ENCODE peak calls at places on chromosome 6, in eight cellular contexts. E, P, Q, D, Z, F, Y and X are unnamed samples.

GRCh38 chr6:143049611-143050010 is 11.1 kb upstream of the AIG1 start:
- DNase-seq in E (no peak), P (no peak), Q (no peak), D (no peak), Z (no peak), F (no peak), Y (no peak), X (no peak)

GRCh38 chr6:10837009-10837691 is 1.2 kb downstream of the MAK start:
- DNase-seq in E (peak), P (no peak), Q (peak), D (peak), Z (peak), F (peak), Y (peak), X (no peak)

GRCh38 chr6:149483302-149483701 is 1.5 kb downstream of the ZC3H12D start:
- DNase-seq in E (no peak), P (no peak), Q (no peak), D (no peak), Z (no peak), F (no peak), Y (no peak), X (no peak)

GRCh38 chr6:14925627-14926026 is 320.2 kb upstream of the JARID2 start:
- DNase-seq in E (no peak), P (no peak), Q (no peak), D (no peak), Z (no peak), F (no peak), Y (no peak), X (no peak)

GRCh38 chr6:76992553-76992952 is 470.7 kb downstream of the HTR1B start:
- DNase-seq in E (no peak), P (no peak), Q (no peak), D (no peak), Z (peak), F (no peak), Y (no peak), X (no peak)

GRCh38 chr6:151109361-151109760 is 130.4 kb upstream of the AKAP12 start:
- DNase-seq in E (no peak), P (no peak), Q (peak), D (no peak), Z (no peak), F (no peak), Y (no peak), X (no peak)

GRCh38 chr6:148274809-148275208 is 67.8 kb upstream of the SASH1 start:
- DNase-seq in E (no peak), P (no peak), Q (no peak), D (no peak), Z (no peak), F (no peak), Y (no peak), X (no peak)

GRCh38 chr6:15017251-15017650 is 228.6 kb upstream of the JARID2 start:
- DNase-seq in E (no peak), P (no peak), Q (no peak), D (peak), Z (peak), F (peak), Y (no peak), X (no peak)

GRCh38 chr6:44256291-44257006 is 879 bp downstream of the SLC35B2 start:
- DNase-seq in E (peak), P (no peak), Q (no peak), D (no peak), Z (peak), F (no peak), Y (peak), X (no peak)

GRCh38 chr6:114138577-114139248 is 167.8 kb upstream of the HDAC2 start:
- DNase-seq in E (no peak), P (no peak), Q (no peak), D (no peak), Z (no peak), F (no peak), Y (no peak), X (no peak)

GRCh38 chr6:145547596-145548325 is 187.6 kb downstream of the EPM2A start:
- DNase-seq in E (no peak), P (no peak), Q (no peak), D (no peak), Z (no peak), F (no peak), Y (no peak), X (no peak)

GRCh38 chr6:135162678-135163439 is 18.2 kb upstream of the MYB start:
- DNase-seq in E (peak), P (no peak), Q (peak), D (no peak), Z (peak), F (peak), Y (peak), X (no peak)

GRCh38 chr6:35727206-35727934 is 9.5 kb upstream of the ARMC12 start:
- DNase-seq in E (peak), P (peak), Q (peak), D (peak), Z (peak), F (peak), Y (peak), X (peak)

GRCh38 chr6:170049641-170050491 is 241.0 kb downstream of the DLL1 start:
- DNase-seq in E (no peak), P (peak), Q (peak), D (peak), Z (no peak), F (no peak), Y (peak), X (no peak)

GRCh38 chr6:122081921-122082320 is 317.5 kb upstream of the HSF2 start:
- DNase-seq in E (no peak), P (no peak), Q (peak), D (no peak), Z (peak), F (no peak), Y (no peak), X (no peak)

GRCh38 chr6:28729501-28730402 is 194.0 kb downstream of the TRIM27 start:
- DNase-seq in E (no peak), P (no peak), Q (no peak), D (no peak), Z (peak), F (no peak), Y (no peak), X (no peak)

GRCh38 chr6:4403023-4403752 is 267.8 kb upstream of the ECI2 start:
- DNase-seq in E (no peak), P (no peak), Q (no peak), D (no peak), Z (no peak), F (no peak), Y (no peak), X (no peak)

GRCh38 chr6:55379486-55379885 is 52.2 kb downstream of the GFRAL start:
- DNase-seq in E (no peak), P (no peak), Q (peak), D (no peak), Z (no peak), F (no peak), Y (no peak), X (no peak)

GRCh38 chr6:14309516-14309915 is 191.9 kb downstream of the CD83 start:
- DNase-seq in E (no peak), P (no peak), Q (no peak), D (no peak), Z (no peak), F (no peak), Y (no peak), X (no peak)

GRCh38 chr6:170243386-170243785 is 47.5 kb downstream of the DLL1 start:
- DNase-seq in E (no peak), P (no peak), Q (no peak), D (no peak), Z (no peak), F (peak), Y (no peak), X (no peak)

GRCh38 chr6:3383525-3383924 is 73.3 kb downstream of the SLC22A23 start:
- DNase-seq in E (no peak), P (no peak), Q (peak), D (no peak), Z (no peak), F (peak), Y (peak), X (no peak)

DNA sequence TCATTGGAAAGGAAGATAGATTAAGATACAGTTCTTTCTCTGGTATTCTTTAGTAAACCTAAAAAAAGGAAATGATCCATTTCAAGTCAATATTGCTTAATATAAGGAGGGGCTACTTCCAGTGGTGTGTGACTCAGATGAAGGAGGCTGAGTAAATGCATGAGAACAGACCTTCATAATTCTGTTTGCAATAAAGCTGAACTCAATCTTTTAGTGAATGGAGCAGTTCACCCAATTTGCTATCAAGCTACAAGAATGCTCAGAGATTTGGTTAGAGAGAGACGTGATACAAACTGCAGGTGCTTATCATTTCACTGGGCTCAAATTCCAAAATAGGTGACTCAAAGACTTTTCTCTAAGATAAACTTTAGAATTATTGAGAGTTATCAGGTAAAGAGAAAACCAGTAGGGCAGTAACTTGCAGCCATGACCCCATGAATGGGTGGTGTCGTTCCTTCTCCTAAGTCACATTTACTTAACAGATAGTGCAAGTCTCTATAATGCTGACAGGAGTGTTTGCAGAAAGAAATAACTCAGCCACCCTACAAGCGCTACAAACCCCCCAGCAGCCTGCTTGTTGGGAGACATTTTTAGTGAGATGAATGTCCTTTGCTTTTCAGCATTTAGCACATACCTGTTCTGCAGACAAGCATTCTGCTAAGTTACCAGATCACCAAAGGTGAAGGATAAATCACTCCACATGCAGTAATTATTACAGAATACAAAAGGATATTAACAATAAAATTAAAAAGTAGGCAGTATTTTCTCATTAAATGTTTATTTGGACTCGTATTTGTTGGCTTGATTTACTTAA is 16.4 kb upstream of the BLOC1S5 start:
- DNase-seq in E (no peak), P (peak), Q (peak), D (no peak), Z (no peak), F (no peak), Y (no peak), X (no peak)
- H3K27ac ChIP-seq in E (no peak), P (peak), Q (peak), D (no peak), Z (no peak), F (no peak), Y (peak), X (no peak)

GRCh38 chr6:118743744-118744143 is 92.4 kb upstream of the CEP85L start:
- DNase-seq in E (no peak), P (no peak), Q (no peak), D (no peak), Z (no peak), F (no peak), Y (no peak), X (no peak)

GRCh38 chr6:118745156-118745555 is 93.8 kb upstream of the CEP85L start:
- DNase-seq in E (no peak), P (no peak), Q (no peak), D (no peak), Z (no peak), F (no peak), Y (no peak), X (no peak)

GRCh38 chr6:118748311-118749062 is 97.1 kb upstream of the CEP85L start:
- DNase-seq in E (peak), P (no peak), Q (peak), D (peak), Z (peak), F (no peak), Y (no peak), X (no peak)

GRCh38 chr6:118746100-118746874 is 94.9 kb upstream of the CEP85L start:
- DNase-seq in E (peak), P (no peak), Q (no peak), D (no peak), Z (no peak), F (no peak), Y (no peak), X (no peak)

DNA sequence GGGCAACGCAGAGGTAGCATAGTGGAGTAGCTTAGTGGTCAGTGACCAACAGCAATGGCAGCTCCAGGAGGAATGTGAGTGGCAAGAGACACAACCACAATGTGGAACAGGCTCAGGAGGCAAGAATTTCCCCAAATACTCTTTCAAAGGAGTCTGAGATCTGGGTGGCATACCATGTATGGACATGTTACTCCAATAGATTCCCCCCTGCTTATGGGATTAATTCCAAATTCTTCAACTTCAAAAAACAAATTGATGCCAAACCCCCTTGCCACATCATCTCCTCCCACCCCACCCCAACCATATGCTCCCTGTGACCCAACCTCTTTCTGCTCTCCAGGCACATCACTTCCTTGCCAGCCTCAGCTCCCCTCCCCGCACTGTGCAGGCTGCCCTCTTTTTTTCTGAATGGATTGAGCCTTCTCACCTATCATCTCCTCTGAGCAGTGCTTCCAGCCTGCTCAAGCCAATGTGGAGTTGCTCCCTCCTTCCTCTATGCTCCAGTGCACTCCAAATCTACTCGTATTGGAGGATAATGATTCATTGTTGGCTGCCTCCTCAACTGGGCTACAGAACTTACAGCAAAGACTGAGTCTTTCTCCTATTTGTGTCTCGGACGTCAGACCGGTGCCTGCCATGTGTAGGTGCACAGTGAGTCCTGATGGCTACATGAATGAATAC is 93.0 kb upstream of the CEP85L start:
- DNase-seq in E (no peak), P (no peak), Q (no peak), D (no peak), Z (no peak), F (no peak), Y (no peak), X (no peak)
- H3K27ac ChIP-seq in E (no peak), P (no peak), Q (no peak), D (no peak), Z (no peak), F (no peak), Y (peak), X (no peak)

DNA sequence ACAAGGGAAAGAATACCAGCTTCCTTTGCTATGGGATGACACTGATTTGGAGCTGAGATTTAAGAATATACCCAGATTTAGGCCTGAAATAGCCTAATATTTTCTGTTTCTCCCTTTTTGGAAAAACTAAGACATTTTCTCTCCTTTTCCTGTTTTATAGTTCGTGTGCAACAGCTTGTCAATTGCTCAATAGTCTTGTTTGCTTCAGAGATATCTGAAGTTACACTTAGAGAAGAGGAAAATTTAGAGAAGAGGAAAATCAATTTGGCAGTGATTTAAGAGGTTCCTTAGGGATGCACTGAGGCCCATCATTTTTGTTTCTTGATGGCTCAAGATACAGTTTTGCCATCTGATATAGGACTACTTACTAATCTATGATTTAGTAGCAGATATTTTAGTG is 398.6 kb downstream of the RFPL4B start:
- DNase-seq in E (no peak), P (no peak), Q (no peak), D (no peak), Z (no peak), F (no peak), Y (no peak), X (no peak)
- H3K27ac ChIP-seq in E (no peak), P (no peak), Q (no peak), D (no peak), Z (no peak), F (no peak), Y (no peak), X (no peak)

GRCh38 chr6:137878810-137879285 is 11.8 kb downstream of the TNFAIP3 start:
- DNase-seq in E (no peak), P (no peak), Q (peak), D (no peak), Z (peak), F (peak), Y (no peak), X (no peak)
- H3K27ac ChIP-seq in E (no peak), P (no peak), Q (no peak), D (no peak), Z (no peak), F (no peak), Y (peak), X (no peak)

GRCh38 chr6:84350397-84350796 is 123.0 kb upstream of the CEP162 start:
- DNase-seq in E (no peak), P (no peak), Q (no peak), D (no peak), Z (no peak), F (no peak), Y (no peak), X (no peak)

GRCh38 chr6:84356907-84357306 is 129.5 kb upstream of the CEP162 start:
- DNase-seq in E (no peak), P (no peak), Q (no peak), D (no peak), Z (no peak), F (no peak), Y (no peak), X (no peak)

GRCh38 chr6:84357631-84358030 is 130.2 kb upstream of the CEP162 start:
- DNase-seq in E (no peak), P (no peak), Q (no peak), D (no peak), Z (no peak), F (no peak), Y (no peak), X (no peak)

GRCh38 chr6:84349542-84349941 is 122.1 kb upstream of the CEP162 start:
- DNase-seq in E (no peak), P (no peak), Q (no peak), D (no peak), Z (no peak), F (no peak), Y (no peak), X (no peak)

DNA sequence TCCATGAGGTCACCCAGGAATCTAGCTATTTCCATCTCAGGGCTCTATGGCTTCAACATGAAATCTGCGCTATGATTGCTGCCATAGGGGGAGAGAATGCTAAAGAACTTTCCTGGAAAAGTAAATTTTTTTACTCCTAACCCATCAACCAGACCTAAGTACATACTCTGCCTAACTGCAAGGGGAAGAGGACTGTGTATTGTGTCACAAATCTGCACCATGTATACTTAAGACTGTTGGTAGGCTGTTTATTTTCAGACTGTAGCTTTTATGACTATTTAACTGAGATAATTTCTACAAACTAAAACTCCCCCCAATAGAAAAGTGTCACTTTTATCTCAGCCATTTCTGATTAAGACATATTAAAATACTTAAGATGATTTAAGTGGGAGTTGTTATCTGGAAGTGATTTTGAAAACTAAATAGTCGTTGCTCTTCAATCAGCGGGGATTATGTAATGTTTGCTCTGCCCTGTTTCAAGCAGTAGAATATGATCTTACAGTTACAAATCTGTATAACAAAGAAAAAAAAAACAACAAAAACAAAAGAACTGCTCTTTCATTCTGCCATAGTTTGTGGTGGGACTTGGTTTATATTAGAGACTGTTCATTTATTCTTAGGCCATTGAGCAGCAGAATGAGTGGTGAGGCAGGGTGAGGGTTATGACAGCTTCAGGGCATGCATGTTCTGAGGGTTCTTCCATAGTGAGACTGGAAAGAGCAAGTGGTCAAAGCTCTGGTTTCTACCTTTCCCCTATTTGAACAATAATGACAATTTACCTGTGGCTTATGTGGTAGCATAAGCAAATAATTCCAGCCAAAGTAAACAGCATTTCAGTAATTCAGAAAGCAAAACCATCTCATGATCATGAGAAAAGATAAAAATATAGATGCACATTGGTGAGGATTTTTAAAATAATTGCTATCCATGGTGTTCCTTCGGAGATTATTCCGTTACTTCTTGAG is 126.3 kb upstream of the CEP162 start:
- DNase-seq in E (no peak), P (no peak), Q (no peak), D (no peak), Z (no peak), F (no peak), Y (no peak), X (no peak)
- H3K27ac ChIP-seq in E (no peak), P (no peak), Q (no peak), D (no peak), Z (no peak), F (no peak), Y (no peak), X (no peak)

GRCh38 chr6:111855775-111856174 is 17.5 kb downstream of the FYN start:
- DNase-seq in E (no peak), P (no peak), Q (no peak), D (no peak), Z (no peak), F (no peak), Y (no peak), X (no peak)

GRCh38 chr6:111861321-111861938 is 11.8 kb downstream of the FYN start:
- DNase-seq in E (no peak), P (no peak), Q (no peak), D (no peak), Z (peak), F (no peak), Y (no peak), X (no peak)

GRCh38 chr6:111857674-111858337 is 15.4 kb downstream of the FYN start:
- DNase-seq in E (no peak), P (no peak), Q (no peak), D (no peak), Z (no peak), F (no peak), Y (no peak), X (no peak)

GRCh38 chr6:111854683-111855082 is 18.6 kb downstream of the FYN start:
- DNase-seq in E (no peak), P (no peak), Q (peak), D (no peak), Z (no peak), F (no peak), Y (no peak), X (no peak)

DNA sequence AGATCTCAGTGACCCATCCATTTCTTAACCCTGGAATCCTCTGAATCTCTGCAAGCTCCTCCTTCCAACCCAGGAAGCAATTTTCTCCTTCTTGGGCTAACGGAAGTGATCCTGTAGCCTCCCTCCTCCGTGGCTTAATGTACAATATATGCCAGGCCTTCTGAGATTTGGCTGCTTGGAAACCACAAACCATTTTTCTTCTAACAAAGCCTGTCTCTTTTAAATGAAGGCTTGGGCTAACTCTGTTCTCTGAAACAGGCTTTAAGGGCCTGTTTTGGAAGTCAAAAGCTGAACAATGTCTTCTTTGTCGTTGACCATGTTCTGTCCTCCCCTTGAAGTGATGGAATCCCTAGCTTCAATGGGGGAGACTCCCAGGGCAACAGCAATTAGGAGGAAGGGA is 14.9 kb downstream of the FYN start:
- DNase-seq in E (no peak), P (no peak), Q (no peak), D (no peak), Z (no peak), F (no peak), Y (no peak), X (peak)
- H3K27ac ChIP-seq in E (no peak), P (no peak), Q (no peak), D (no peak), Z (no peak), F (no peak), Y (peak), X (peak)